ENCODE peak calls at places on chromosomes 12 and 14, in six cellular contexts. B is breast epithelium; H is neural progenitor cell; L is upper lobe of right lung; R is hepatocyte; F is effector memory CD4-positive, alpha-beta T cell. I is an unnamed sample.

GRCh38 chr12:42039146-42039545 is 105.5 kb downstream of the GXYLT1 start:
- DNase-seq in B (no peak), H (no peak), L (no peak), R (no peak), F (no peak), I (no peak)

GRCh38 chr12:6606331-6607131 is 648 bp downstream of the CHD4 start:
- DNase-seq in B (peak; percentile 56), H (peak; percentile 56), L (peak; percentile 88), R (peak; percentile 78), F (peak; percentile 52), I (peak; percentile 62)

GRCh38 chr12:19158909-19159308 is 29.4 kb downstream of the PLEKHA5 start:
- DNase-seq in B (no peak), H (no peak), L (no peak), R (no peak), F (no peak), I (no peak)

GRCh38 chr12:22700126-22700525 is 75.2 kb downstream of the ETNK1 start:
- DNase-seq in B (no peak), H (no peak), L (no peak), R (peak; percentile 26), F (no peak), I (no peak)

GRCh38 chr12:124685689-124685993 is 118.2 kb upstream of the NCOR2 start:
- DNase-seq in B (no peak), H (no peak), L (no peak), R (no peak), F (no peak), I (no peak)

GRCh38 chr12:105338954-105339353 is 8.5 kb downstream of the C12orf75 start:
- DNase-seq in B (no peak), H (no peak), L (no peak), R (no peak), F (no peak), I (no peak)

GRCh38 chr12:124949066-124949465 is 34.6 kb upstream of the UBC start:
- DNase-seq in B (no peak), H (no peak), L (no peak), R (no peak), F (no peak), I (no peak)

GRCh38 chr14:104579507-104579906 is at the start of gene C14orf180:
- DNase-seq in B (no peak), H (no peak), L (no peak), R (no peak), F (no peak), I (no peak)

GRCh38 chr12:53025250-53025649 is 19.0 kb downstream of the EIF4B start:
- DNase-seq in B (no peak), H (no peak), L (no peak), R (no peak), F (no peak), I (no peak)

GRCh38 chr14:64095620-64096019 is 198.6 kb downstream of the ESR2 start:
- DNase-seq in B (no peak), H (no peak), L (no peak), R (no peak), F (no peak), I (no peak)

GRCh38 chr12:104751024-104751570 is 207.0 kb downstream of the SLC41A2 start:
- DNase-seq in B (no peak), H (peak; percentile 31), L (no peak), R (no peak), F (no peak), I (no peak)

GRCh38 chr12:14902465-14902864 is 16.8 kb upstream of the MGP start:
- DNase-seq in B (no peak), H (no peak), L (no peak), R (no peak), F (no peak), I (no peak)

GRCh38 chr14:89576960-89577359 is 159.9 kb upstream of the FOXN3 start:
- DNase-seq in B (no peak), H (peak; percentile 62), L (no peak), R (no peak), F (no peak), I (no peak)

GRCh38 chr14:26444745-26445144 is 153.1 kb downstream of the NOVA1 start:
- DNase-seq in B (no peak), H (peak; percentile 82), L (no peak), R (peak; percentile 51), F (no peak), I (no peak)

GRCh38 chr12:104576980-104577925 is 120.5 kb downstream of the CHST11 start:
- DNase-seq in B (no peak), H (no peak), L (no peak), R (no peak), F (no peak), I (no peak)

GRCh38 chr12:27331927-27332324 is 710 bp upstream of the BMAL2 start:
- DNase-seq in B (no peak), H (no peak), L (no peak), R (no peak), F (no peak), I (no peak)

GRCh38 chr12:119870462-119870861 is 6.7 kb downstream of the CIT start:
- DNase-seq in B (no peak), H (no peak), L (no peak), R (no peak), F (no peak), I (no peak)

GRCh38 chr12:19181666-19182426 is 52.3 kb downstream of the PLEKHA5 start:
- DNase-seq in B (no peak), H (no peak), L (no peak), R (no peak), F (no peak), I (no peak)

GRCh38 chr14:106622200-106622745 is 1095.9 kb downstream of the TMEM121 start:
- DNase-seq in B (no peak), H (no peak), L (no peak), R (no peak), F (no peak), I (no peak)

DNA sequence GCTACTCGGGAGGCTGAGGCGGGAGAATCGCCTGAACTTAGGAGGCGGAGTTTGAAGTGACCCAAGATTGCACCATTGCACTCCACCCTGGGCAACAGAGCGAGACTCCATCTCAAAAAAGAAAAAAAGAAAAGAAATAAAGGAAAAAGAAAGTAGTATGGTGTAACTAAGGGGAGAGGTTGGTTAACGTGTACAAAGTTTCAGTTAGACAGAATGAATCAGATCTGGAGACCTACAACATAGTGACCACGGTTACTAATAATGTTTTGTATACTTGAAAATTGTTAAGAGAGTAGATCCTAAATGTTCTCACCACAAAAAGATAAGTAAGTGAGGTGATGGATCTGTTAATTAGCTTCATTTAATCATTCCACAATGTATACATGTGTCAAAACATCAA is 1208.8 kb downstream of the VRK1 start:
- DNase-seq in B (no peak), H (no peak), L (no peak), R (no peak), F (no peak), I (no peak)
- H3K27ac ChIP-seq in B (no peak overlapping the region), H (no peak overlapping the region), L (no peak overlapping the region), R (no peak overlapping the region), F (no peak overlapping the region), I (no peak overlapping the region)

GRCh38 chr12:13100610-13100881 is 2.9 kb downstream of the GSG1 start:
- DNase-seq in B (no peak), H (no peak), L (no peak), R (no peak), F (no peak), I (no peak)
- H3K27ac ChIP-seq in B (peak overlapping the region; percentile 100), H (no peak overlapping the region), L (peak overlapping the region; percentile 99), R (peak overlapping the region; percentile 99), F (peak overlapping the region; percentile 96), I (peak overlapping the region; percentile 94)

DNA sequence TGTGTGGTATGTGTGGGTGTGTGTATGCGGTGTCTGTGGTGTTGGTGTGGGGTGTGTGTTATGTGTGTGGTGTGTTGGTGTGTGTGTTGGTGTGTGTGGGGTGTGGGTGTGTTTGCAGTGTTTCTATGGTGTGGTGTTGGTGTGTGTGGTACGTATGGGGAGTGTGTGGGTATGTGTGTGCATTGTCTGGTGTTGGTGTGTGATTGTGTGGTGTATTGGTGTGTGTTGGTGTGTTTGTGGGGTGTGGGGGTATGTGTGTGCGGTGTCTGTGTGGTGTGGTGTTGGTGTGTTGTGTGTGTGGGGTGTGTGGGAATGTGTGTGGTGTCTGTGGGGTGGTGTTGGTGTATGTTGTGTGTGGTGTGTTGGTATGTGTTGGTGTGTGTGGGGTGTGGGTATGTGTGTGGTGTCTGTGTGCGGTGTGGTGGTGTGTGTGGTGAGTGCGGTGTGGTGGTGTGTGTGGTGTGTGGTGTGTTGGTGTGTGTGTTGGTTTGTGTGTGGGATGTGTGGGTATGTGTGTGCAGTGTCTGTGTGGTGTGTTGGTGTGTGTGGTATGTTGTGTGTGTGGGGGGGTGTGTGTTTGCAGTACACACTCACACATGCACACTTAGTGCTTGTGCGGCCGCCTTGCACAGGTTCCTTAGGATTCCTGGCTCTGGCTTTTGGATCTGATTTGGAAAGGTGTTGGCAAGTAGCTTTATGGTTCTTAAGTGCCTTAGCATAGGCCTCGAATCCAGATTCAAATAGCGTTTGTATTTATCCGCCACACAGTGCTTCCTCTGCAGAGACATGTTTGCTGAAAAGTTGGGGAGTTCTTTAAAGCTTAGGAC is 16.4 kb downstream of the MLXIP start:
- DNase-seq in B (no peak), H (no peak), L (no peak), R (no peak), F (no peak), I (no peak)
- H3K27ac ChIP-seq in B (no peak overlapping the region), H (no peak overlapping the region), L (no peak overlapping the region), R (peak overlapping the region; percentile 54), F (peak overlapping the region; percentile 31), I (no peak overlapping the region)

DNA sequence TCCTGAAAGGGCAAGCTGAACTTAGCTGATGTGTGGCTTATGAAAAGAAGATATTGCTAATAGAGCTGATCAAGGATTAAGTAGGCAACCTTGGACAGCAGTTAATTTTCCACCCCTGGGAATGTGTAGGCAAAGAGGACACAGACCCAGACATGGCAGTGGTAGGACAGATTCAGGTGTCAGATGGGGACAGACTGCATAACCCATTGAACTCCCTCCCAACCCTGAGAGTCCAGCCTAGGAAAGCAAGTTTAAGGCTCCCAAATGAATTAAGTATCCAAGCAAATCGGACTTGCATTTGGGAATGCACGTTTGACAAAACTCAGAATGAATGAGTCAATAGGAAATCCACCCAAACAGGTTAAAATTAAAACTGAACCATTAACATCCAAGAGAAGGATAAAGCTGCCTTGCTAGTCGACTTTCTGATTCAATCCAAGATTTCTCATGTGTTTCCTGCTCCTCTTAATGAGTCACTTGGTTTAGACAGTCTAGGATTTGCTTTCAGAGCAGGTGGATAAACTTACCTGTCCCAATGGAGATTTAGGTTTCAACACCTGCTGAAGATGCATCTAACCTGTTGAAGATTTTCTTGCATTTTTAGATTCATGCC is 385.4 kb downstream of the CCDC91 start:
- DNase-seq in B (no peak), H (no peak), L (no peak), R (no peak), F (no peak), I (no peak)
- H3K27ac ChIP-seq in B (no peak overlapping the region), H (no peak overlapping the region), L (no peak overlapping the region), R (no peak overlapping the region), F (no peak overlapping the region), I (no peak overlapping the region)

GRCh38 chr14:99510556-99511139 is 29.4 kb downstream of the CCNK start:
- DNase-seq in B (no peak), H (no peak), L (no peak), R (no peak), F (no peak), I (no peak)
- H3K27ac ChIP-seq in B (no peak overlapping the region), H (no peak overlapping the region), L (no peak overlapping the region), R (no peak overlapping the region), F (no peak overlapping the region), I (peak overlapping the region; percentile 68)

DNA sequence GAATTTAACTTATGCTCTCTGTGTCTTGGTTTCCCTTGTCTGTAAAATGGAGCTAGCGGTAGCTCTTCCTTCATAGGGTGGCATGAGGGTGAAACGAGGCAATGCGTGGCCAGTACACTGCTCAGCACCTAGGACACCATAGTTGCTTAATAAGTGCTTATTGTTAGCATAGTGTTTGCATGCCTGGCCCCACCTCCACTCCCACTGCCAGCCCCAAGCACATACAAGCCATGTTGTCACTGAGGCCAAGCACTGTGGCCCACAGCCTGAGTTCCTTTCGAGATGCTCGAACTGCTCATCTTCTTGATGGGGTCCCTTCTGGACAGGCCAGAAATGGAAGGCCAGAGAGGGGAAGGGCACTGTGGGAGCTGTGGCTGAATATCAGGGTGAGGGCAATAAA is 839 bp downstream of the FICD start:
- DNase-seq in B (no peak), H (no peak), L (no peak), R (no peak), F (no peak), I (no peak)
- H3K27ac ChIP-seq in B (peak overlapping the region; percentile 77), H (no peak overlapping the region), L (peak overlapping the region; percentile 74), R (no peak overlapping the region), F (peak overlapping the region; percentile 77), I (peak overlapping the region; percentile 73)

I was measured in substantia nigra.